ENCODE peak calls at places on chromosomes 13 and 19, in six cellular contexts. K is iris pigment epithelial cell; D is stimulated activated CD8-positive, alpha-beta memory T cell treated with anti-CD3 and anti-CD28 coated beads, Interleukin-15, amount 100 ng/mL, for 24 hours; Z is globus pallidus; G is KG1; A is activated CD4-positive, alpha-beta T cell treated with anti-CD3 and anti-CD28 coated beads, Interleukin-2, amount 50 U/mL, for 24 hours. U is an unnamed sample.

GRCh38 chr19:12163841-12164240 is 945 bp downstream of the ZNF136 start:
- DNase-seq in A (no peak), Z (no peak), G (no peak), D (no peak), K (peak), U (no peak)

GRCh38 chr13:42071667-42072419 is 23.4 kb downstream of the DGKH start:
- DNase-seq in Z (no peak), K (peak), A (no peak), D (no peak), G (no peak), U (no peak)

GRCh38 chr13:111131610-111132009 is 16.5 kb downstream of the ARHGEF7 start:
- DNase-seq in K (no peak), G (no peak), Z (no peak), A (no peak), D (no peak), U (no peak)

GRCh38 chr13:114118763-114119123 is 13.7 kb downstream of the RASA3 start:
- DNase-seq in D (no peak), A (no peak), Z (no peak), K (peak), G (no peak), U (no peak)

GRCh38 chr13:80906860-80907259 is 565.9 kb upstream of the SPRY2 start:
- DNase-seq in A (no peak), K (no peak), D (no peak), Z (no peak), G (no peak), U (no peak)

GRCh38 chr19:33621811-33622504 is at the start of gene CHST8:
- DNase-seq in Z (no peak), D (no peak), K (peak), G (no peak), A (no peak), U (no peak)

GRCh38 chr19:2061936-2062729 is 11.1 kb upstream of the MKNK2 start:
- DNase-seq in Z (no peak), K (no peak), A (no peak), G (no peak), D (no peak), U (no peak)

GRCh38 chr13:103953859-103954258 is 887.6 kb upstream of the SLC10A2 start:
- DNase-seq in K (no peak), D (no peak), G (no peak), A (no peak), Z (no peak), U (no peak)

GRCh38 chr19:31992750-31993149 is 352.7 kb upstream of the ZNF507 start:
- DNase-seq in Z (no peak), A (no peak), G (no peak), D (no peak), K (no peak), U (no peak)

GRCh38 chr13:30577381-30577780 is 40.3 kb upstream of the USPL1 start:
- DNase-seq in G (no peak), K (peak), Z (no peak), A (no peak), D (no peak), U (no peak)

GRCh38 chr19:1070931-1071791 is 4.2 kb downstream of the ARHGAP45 start:
- DNase-seq in Z (no peak), K (no peak), G (no peak), D (no peak), A (no peak), U (no peak)

GRCh38 chr19:13187419-13187818 is 37.2 kb downstream of the IER2 start:
- DNase-seq in D (no peak), A (no peak), Z (no peak), G (no peak), K (no peak), U (no peak)

GRCh38 chr19:14411161-14411560 is 8.0 kb downstream of the DDX39A start:
- DNase-seq in K (no peak), Z (no peak), D (no peak), A (no peak), G (no peak), U (no peak)

GRCh38 chr13:23321534-23322241 is 111.8 kb downstream of the SACS start:
- DNase-seq in K (peak), G (no peak), D (no peak), A (no peak), Z (no peak), U (peak)

GRCh38 chr19:18768997-18769891 is 21.9 kb downstream of the COMP start:
- DNase-seq in A (no peak), D (no peak), K (no peak), G (no peak), Z (no peak), U (no peak)

GRCh38 chr13:30173301-30173605 is 134.1 kb downstream of the KATNAL1 start:
- DNase-seq in G (no peak), K (no peak), D (no peak), Z (no peak), A (no peak), U (no peak)

U was measured in NCI-H446 treated with DMSO at 0.1 percent for 48 hours.